ENCODE peak calls at places on chromosomes 6 and 20, in seven cellular contexts. B is myocyte; V is endothelial cell; Q is choroid plexus epithelial cell; M is activated CD4-positive, alpha-beta T cell treated with anti-CD3 and anti-CD28 coated beads for 48 hours; P is GDM1; T is DMS153. K is an unnamed sample.

GRCh38 chr6:107618672-107619071 is 128.8 kb downstream of the SOBP start:
- DNase-seq in B (no peak), V (no peak), Q (no peak), T (no peak), P (no peak), M (peak), K (no peak)

GRCh38 chr6:30696432-30696831 is 5.6 kb upstream of the NRM start:
- DNase-seq in T (no peak), Q (no peak), M (no peak), V (no peak), B (no peak), P (no peak), K (no peak)

GRCh38 chr6:30321692-30322388 is 4.9 kb upstream of the TRIM39 start:
- DNase-seq in M (no peak), Q (no peak), B (no peak), T (no peak), P (no peak), V (no peak), K (no peak)

GRCh38 chr6:56073315-56073714 is 174.1 kb downstream of the COL21A1 start:
- DNase-seq in Q (peak), T (no peak), M (no peak), V (no peak), P (no peak), B (peak), K (no peak)

GRCh38 chr20:44805991-44806729 is 4.2 kb downstream of the RIMS4 start:
- DNase-seq in T (no peak), P (no peak), Q (peak), V (no peak), M (no peak), B (peak), K (peak)

GRCh38 chr6:126118058-126118759 is 131.9 kb downstream of the TRMT11 start:
- DNase-seq in P (no peak), T (no peak), M (no peak), B (peak), Q (peak), V (no peak), K (no peak)

GRCh38 chr6:3409699-3410384 is 47.0 kb downstream of the SLC22A23 start:
- DNase-seq in Q (peak), B (no peak), P (no peak), M (no peak), T (no peak), V (no peak), K (no peak)

GRCh38 chr6:99933129-99933528 is 60.9 kb downstream of the MCHR2 start:
- DNase-seq in B (peak), M (no peak), Q (peak), T (no peak), V (no peak), P (no peak), K (no peak)

GRCh38 chr6:4346659-4347333 is 211.4 kb upstream of the ECI2 start:
- DNase-seq in T (no peak), P (no peak), B (no peak), V (no peak), Q (peak), M (no peak), K (no peak)

GRCh38 chr6:100592929-100593328 is 128.2 kb upstream of the SIM1 start:
- DNase-seq in B (no peak), M (no peak), P (no peak), V (no peak), Q (no peak), T (peak), K (no peak)

GRCh38 chr6:80143312-80143960 is 37.0 kb downstream of the BCKDHB start:
- DNase-seq in T (peak), M (no peak), B (peak), P (no peak), V (no peak), Q (peak), K (no peak)

GRCh38 chr6:128725271-128726233 is 157.4 kb upstream of the LAMA2 start:
- DNase-seq in Q (peak), V (peak), T (no peak), B (peak), P (no peak), M (peak), K (no peak)

GRCh38 chr6:144730088-144730640 is 445.0 kb downstream of the UTRN start:
- DNase-seq in Q (no peak), P (no peak), V (no peak), M (no peak), B (no peak), T (no peak), K (no peak)

GRCh38 chr6:75272145-75272840 is 12.3 kb downstream of the TMEM30A start:
- DNase-seq in P (peak), V (no peak), T (no peak), Q (peak), B (no peak), M (no peak), K (no peak)

GRCh38 chr6:5457983-5458683 is 196.8 kb downstream of the FARS2 start:
- DNase-seq in P (no peak), M (no peak), V (no peak), B (no peak), T (peak), Q (no peak), K (no peak)

K was measured in amygdala.